ENCODE peak calls at places on chromosome 13, in eight cellular contexts. A is ovary, Z is transverse colon, H is esophagus squamous epithelium, N is heart left ventricle, B is breast epithelium, O is tibial nerve, Y is GM12878. M is an unnamed sample.

GRCh38 chr13:90750957-90751356 is 596.5 kb upstream of the MIR17HG start:
- DNase-seq in A (no peak), Z (no peak), H (no peak), N (no peak), B (no peak), O (no peak), Y (no peak), M (no peak)

GRCh38 chr13:65605386-65605785 is 1624.8 kb downstream of the PCDH9 start:
- DNase-seq in A (no peak), Z (no peak), H (no peak), N (no peak), B (no peak), O (no peak), Y (no peak), M (no peak)

GRCh38 chr13:69857188-69857821 is 250.3 kb upstream of the ATXN8OS start:
- DNase-seq in A (no peak), Z (no peak), H (no peak), N (no peak), B (no peak), O (no peak), Y (peak), M (no peak)

GRCh38 chr13:31772231-31772630 is 32.9 kb downstream of the RXFP2 start:
- DNase-seq in A (no peak), Z (no peak), H (no peak), N (no peak), B (no peak), O (no peak), Y (no peak), M (no peak)

GRCh38 chr13:45879666-45880065 is 28.1 kb upstream of the SIAH3 start:
- DNase-seq in A (no peak), Z (peak), H (no peak), N (peak), B (peak), O (no peak), Y (no peak), M (no peak)

GRCh38 chr13:49749852-49750251 is 42.6 kb downstream of the KPNA3 start:
- DNase-seq in A (no peak), Z (no peak), H (no peak), N (no peak), B (no peak), O (no peak), Y (no peak), M (no peak)

GRCh38 chr13:19805765-19806164 is 23.0 kb upstream of the PSPC1 start:
- DNase-seq in A (no peak), Z (no peak), H (no peak), N (no peak), B (no peak), O (no peak), Y (no peak), M (no peak)

GRCh38 chr13:48078251-48078656 is 16.6 kb downstream of the MED4 start:
- DNase-seq in A (no peak), Z (peak), H (no peak), N (no peak), B (no peak), O (no peak), Y (peak), M (no peak)

DNA sequence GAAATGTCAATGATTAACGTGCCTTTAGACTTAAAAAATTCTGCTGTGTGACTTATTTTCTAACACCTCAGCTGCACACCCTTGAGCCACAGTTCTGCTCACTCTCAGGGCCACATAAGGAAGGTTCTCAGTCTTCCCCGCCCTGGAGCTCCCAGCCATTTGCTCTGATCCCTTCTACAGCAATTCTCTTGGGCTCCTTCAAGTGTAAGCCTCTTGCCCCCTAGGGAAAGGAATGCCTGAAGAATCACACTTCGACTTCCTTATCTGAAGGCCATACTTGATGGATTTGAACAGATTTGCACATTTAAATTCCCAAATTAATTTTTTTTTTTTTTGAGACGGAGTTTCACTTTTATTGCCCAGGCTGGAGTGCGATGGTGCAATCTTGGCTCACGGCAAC is 44.2 kb downstream of the RASA3 start:
- DNase-seq in A (no peak), Z (no peak), H (no peak), N (no peak), B (peak), O (peak), Y (no peak), M (no peak)
- H3K4me3 ChIP-seq in A (no peak), Z (no peak), H (no peak), N (no peak), B (no peak), O (no peak), Y (no peak), M (no peak)

GRCh38 chr13:99500839-99501134 is 485 bp upstream of the TM9SF2 start:
- DNase-seq in A (no peak), Z (no peak), H (no peak), N (no peak), B (no peak), O (no peak), Y (no peak), M (no peak)

GRCh38 chr13:99496322-99497142 is 4.7 kb upstream of the TM9SF2 start:
- DNase-seq in A (peak), Z (peak), H (peak), N (peak), B (no peak), O (no peak), Y (peak), M (no peak)

GRCh38 chr13:99495478-99496321 is 5.6 kb upstream of the TM9SF2 start:
- DNase-seq in A (no peak), Z (no peak), H (no peak), N (no peak), B (no peak), O (no peak), Y (no peak), M (no peak)

GRCh38 chr13:99501135-99501951 is at the start of gene TM9SF2:
- DNase-seq in A (peak), Z (peak), H (peak), N (peak), B (peak), O (peak), Y (peak), M (peak)

GRCh38 chr13:99498304-99499161 is 2.7 kb upstream of the TM9SF2 start:
- DNase-seq in A (peak), Z (peak), H (peak), N (peak), B (peak), O (peak), Y (peak), M (peak)
- TF ChIP-seq POLR2A in A (peak), Z (peak), H (no peak), N (peak), B (no peak), O (no peak), Y (peak), M (peak)

DNA sequence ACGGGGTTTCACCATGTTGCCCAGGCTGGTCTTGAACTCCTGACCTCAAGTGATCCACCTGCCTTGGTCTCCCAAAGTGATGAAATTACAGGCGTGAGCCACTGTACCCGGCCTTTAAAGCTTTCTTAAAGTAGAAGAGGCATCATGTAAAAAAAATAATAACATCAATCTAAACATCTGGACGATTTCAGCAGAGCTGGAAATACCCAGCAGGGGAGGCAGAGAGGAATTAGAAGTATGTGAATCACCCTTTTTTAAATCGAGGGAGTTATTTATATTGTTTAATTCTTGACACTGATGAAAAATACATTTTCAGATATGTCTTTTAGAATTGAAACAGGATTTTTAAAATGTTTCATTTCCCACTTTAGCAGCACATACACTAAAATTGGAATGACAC is 37.4 kb upstream of the MTIF3 start:
- DNase-seq in A (no peak), Z (no peak), H (no peak), N (no peak), B (no peak), O (no peak), Y (no peak), M (no peak)
- TF ChIP-seq CTCF in A (no peak), Z (no peak), H (no peak), N (no peak), B (no peak), O (no peak), Y (no peak), M (no peak)

GRCh38 chr13:100710176-100710575 is 35.6 kb upstream of the TMTC4 start:
- DNase-seq in A (no peak), Z (no peak), H (no peak), N (no peak), B (no peak), O (no peak), Y (no peak), M (no peak)

DNA sequence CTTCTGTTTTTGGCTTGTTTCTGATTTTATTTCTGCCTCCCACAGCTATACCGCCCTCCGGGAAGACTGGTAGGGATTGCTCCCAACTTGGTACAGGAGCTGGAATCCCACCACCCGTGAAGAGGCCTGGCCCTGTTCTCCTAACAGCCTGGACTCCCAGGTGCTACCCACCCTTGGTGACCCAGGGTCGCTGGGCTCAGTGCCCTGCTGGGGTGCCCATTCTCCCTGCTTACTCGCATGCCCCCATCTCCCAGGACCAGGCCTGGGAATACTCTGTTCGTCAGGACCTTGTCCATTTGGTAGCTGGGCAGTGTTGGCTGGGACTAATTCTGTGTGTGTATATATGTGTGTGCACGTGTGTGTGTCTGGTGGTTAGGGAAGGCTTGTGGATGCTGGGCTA is 41.0 kb upstream of the TMTC4 start:
- DNase-seq in A (no peak), Z (no peak), H (no peak), N (no peak), B (no peak), O (no peak), Y (no peak), M (peak)
- H3K4me3 ChIP-seq in A (no peak), Z (no peak), H (no peak), N (no peak), B (no peak), O (no peak), Y (no peak), M (no peak)

GRCh38 chr13:92804926-92805325 is 421.7 kb upstream of the GPC6 start:
- DNase-seq in A (no peak), Z (no peak), H (no peak), N (no peak), B (no peak), O (no peak), Y (no peak), M (no peak)

GRCh38 chr13:92805766-92806165 is 420.8 kb upstream of the GPC6 start:
- DNase-seq in A (no peak), Z (no peak), H (no peak), N (no peak), B (no peak), O (no peak), Y (no peak), M (no peak)

GRCh38 chr13:92806215-92806614 is 420.4 kb upstream of the GPC6 start:
- DNase-seq in A (no peak), Z (no peak), H (no peak), N (no peak), B (no peak), O (no peak), Y (no peak), M (no peak)

GRCh38 chr13:92807343-92807742 is 419.3 kb upstream of the GPC6 start:
- DNase-seq in A (no peak), Z (no peak), H (no peak), N (no peak), B (no peak), O (no peak), Y (no peak), M (no peak)

DNA sequence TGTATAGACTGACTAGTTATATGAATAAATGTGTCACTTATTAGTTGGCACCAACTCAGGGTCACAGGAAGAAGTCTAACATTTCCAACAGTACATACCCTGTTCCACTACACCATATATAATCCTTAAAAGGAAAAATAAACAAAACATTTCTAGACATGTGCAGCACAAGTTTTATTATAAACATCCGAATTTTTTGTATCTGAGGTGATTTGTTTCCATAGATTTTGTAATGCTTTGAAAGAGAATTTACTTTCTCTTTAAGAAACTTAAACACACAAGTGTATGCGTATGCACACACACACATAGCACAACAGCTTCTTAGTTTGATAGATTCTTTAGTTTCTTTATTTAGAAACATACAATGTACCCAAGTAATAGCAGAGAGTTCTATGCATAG is 418.6 kb upstream of the GPC6 start:
- DNase-seq in A (no peak), Z (no peak), H (no peak), N (no peak), B (no peak), O (no peak), Y (no peak), M (no peak)
- TF ChIP-seq POLR2A in A (no peak), Z (no peak), H (no peak), N (no peak), B (no peak), O (no peak), Y (no peak), M (no peak)

GRCh38 chr13:97015661-97016350 is 21.5 kb upstream of the OXGR1 start:
- DNase-seq in A (no peak), Z (no peak), H (no peak), N (no peak), B (no peak), O (no peak), Y (no peak), M (no peak)

GRCh38 chr13:97018029-97018819 is 23.9 kb upstream of the OXGR1 start:
- DNase-seq in A (peak), Z (peak), H (no peak), N (peak), B (no peak), O (no peak), Y (no peak), M (no peak)

GRCh38 chr13:97011446-97012131 is 17.3 kb upstream of the OXGR1 start:
- DNase-seq in A (no peak), Z (no peak), H (no peak), N (no peak), B (no peak), O (no peak), Y (no peak), M (no peak)

GRCh38 chr13:97017322-97017721 is 23.0 kb upstream of the OXGR1 start:
- DNase-seq in A (no peak), Z (no peak), H (no peak), N (no peak), B (no peak), O (no peak), Y (no peak), M (no peak)

DNA sequence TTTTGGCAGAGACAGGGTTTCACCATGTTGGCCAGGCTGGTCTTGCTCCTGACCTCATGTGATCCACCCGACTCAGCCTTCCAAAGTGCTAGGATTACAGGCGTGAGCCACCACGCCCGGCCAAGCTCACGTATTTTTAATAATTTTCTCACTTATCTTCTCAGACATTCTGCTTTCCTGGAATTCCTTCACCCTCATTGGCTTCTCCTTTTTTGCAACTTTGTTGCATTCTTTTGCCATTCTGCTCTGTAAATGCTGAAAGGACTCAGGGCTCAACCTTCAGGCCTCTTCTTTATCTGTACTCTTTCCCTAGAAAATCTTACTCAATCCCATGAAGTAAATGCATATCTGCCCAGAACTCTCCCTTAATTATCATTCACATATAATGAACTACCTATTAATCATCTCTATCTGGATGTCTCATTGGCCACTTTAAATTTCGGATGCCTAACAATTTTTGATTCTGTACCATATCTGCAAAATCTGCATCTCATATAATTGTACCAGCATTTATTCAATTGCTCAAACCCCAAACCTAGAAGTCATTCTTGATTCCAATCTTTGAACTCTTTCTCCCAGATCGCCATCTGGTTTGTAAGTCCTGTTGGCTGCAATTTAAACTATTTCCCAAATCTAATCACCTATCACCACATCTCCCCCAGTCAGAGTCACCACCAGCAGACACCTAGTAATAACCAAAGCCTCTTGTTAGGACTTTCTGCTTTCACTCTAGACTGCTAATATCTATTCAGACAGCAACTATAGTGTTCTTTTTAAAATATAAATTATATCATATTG is 18.2 kb upstream of the OXGR1 start:
- DNase-seq in A (no peak), Z (no peak), H (no peak), N (no peak), B (no peak), O (no peak), Y (no peak), M (no peak)
- TF ChIP-seq CTCF in A (no peak), Z (no peak), H (no peak), N (no peak), B (no peak), O (no peak), Y (no peak), M (no peak)

GRCh38 chr13:22040810-22041364 is 370.0 kb downstream of the FGF9 start:
- DNase-seq in A (no peak), Z (no peak), H (no peak), N (no peak), B (no peak), O (no peak), Y (no peak), M (no peak)
- H3K4me3 ChIP-seq in A (no peak), Z (no peak), H (peak), N (no peak), B (no peak), O (no peak), Y (no peak), M (peak)

GRCh38 chr13:52599853-52600603 is 42.2 kb upstream of the HNRNPA1L2 start:
- DNase-seq in A (peak), Z (peak), H (no peak), N (peak), B (no peak), O (no peak), Y (no peak), M (no peak)
- TF ChIP-seq POLR2A in A (no peak), Z (no peak), H (no peak), N (no peak), B (no peak), O (no peak), Y (no peak), M (no peak)

GRCh38 chr13:112968380-112968909 is 569 bp upstream of the MCF2L start:
- DNase-seq in A (peak), Z (peak), H (no peak), N (no peak), B (peak), O (no peak), Y (no peak), M (peak)
- TF ChIP-seq CTCF in A (no peak), Z (peak), H (peak), N (no peak), B (peak), O (no peak), Y (no peak), M (peak)

M was measured in upper lobe of left lung.